ENCODE peak calls at places on chromosomes 11 and 22, in seven cellular contexts. V, U, O, I, S, W and Q are unnamed samples.

GRCh38 chr11:36264601-36265344 is 24.5 kb downstream of the COMMD9 start:
- DNase-seq in V (no peak), U (no peak), O (no peak), I (no peak), S (no peak), W (no peak), Q (no peak)

GRCh38 chr11:122731500-122731913 is 76.0 kb downstream of the UBASH3B start:
- DNase-seq in V (no peak), U (no peak), O (no peak), I (no peak), S (no peak), W (no peak), Q (no peak)

GRCh38 chr11:63804259-63804658 is 9.0 kb upstream of the SPINDOC start:
- DNase-seq in V (no peak), U (no peak), O (no peak), I (no peak), S (no peak), W (no peak), Q (no peak)

GRCh38 chr11:112248216-112248615 is 12.4 kb downstream of the PLET1 start:
- DNase-seq in V (no peak), U (no peak), O (no peak), I (no peak), S (no peak), W (no peak), Q (no peak)

GRCh38 chr11:102577182-102577581 is 46.6 kb upstream of the MMP7 start:
- DNase-seq in V (no peak), U (no peak), O (no peak), I (no peak), S (no peak), W (no peak), Q (no peak)

GRCh38 chr11:134667505-134667904 is 255.5 kb upstream of the B3GAT1 start:
- DNase-seq in V (peak), U (no peak), O (peak), I (no peak), S (no peak), W (no peak), Q (no peak)

GRCh38 chr22:35769974-35770373 is 52.3 kb downstream of the APOL5 start:
- DNase-seq in V (no peak), U (no peak), O (no peak), I (no peak), S (no peak), W (no peak), Q (no peak)

GRCh38 chr22:47645450-47645914 is 883.0 kb downstream of the TBC1D22A start:
- DNase-seq in V (no peak), U (no peak), O (no peak), I (no peak), S (no peak), W (no peak), Q (no peak)

GRCh38 chr11:75733346-75734107 is 15.9 kb downstream of the MOGAT2 start:
- DNase-seq in V (peak), U (no peak), O (no peak), I (no peak), S (no peak), W (peak), Q (no peak)

GRCh38 chr11:81870066-81870412 is 863.6 kb downstream of the FAM181B start:
- DNase-seq in V (no peak), U (no peak), O (no peak), I (no peak), S (no peak), W (no peak), Q (no peak)

GRCh38 chr11:117588166-117588810 is 208.7 kb downstream of the DSCAML1 start:
- DNase-seq in V (no peak), U (no peak), O (no peak), I (no peak), S (no peak), W (no peak), Q (no peak)

GRCh38 chr11:11230802-11231562 is 122.1 kb downstream of the CSNK2A3 start:
- DNase-seq in V (peak), U (no peak), O (no peak), I (no peak), S (peak), W (no peak), Q (peak)

GRCh38 chr11:1762537-1763302 is 1.0 kb downstream of the CTSD start:
- DNase-seq in V (no peak), U (peak), O (peak), I (no peak), S (peak), W (peak), Q (no peak)

GRCh38 chr11:1763336-1763795 is 361 bp downstream of the CTSD start:
- DNase-seq in V (no peak), U (peak), O (no peak), I (no peak), S (no peak), W (no peak), Q (no peak)

GRCh38 chr11:1761857-1762536 is 1.7 kb downstream of the CTSD start:
- DNase-seq in V (no peak), U (peak), O (peak), I (no peak), S (no peak), W (peak), Q (no peak)

GRCh38 chr11:1765871-1766718 is 2.4 kb upstream of the CTSD start:
- DNase-seq in V (peak), U (peak), O (peak), I (no peak), S (no peak), W (peak), Q (no peak)

DNA sequence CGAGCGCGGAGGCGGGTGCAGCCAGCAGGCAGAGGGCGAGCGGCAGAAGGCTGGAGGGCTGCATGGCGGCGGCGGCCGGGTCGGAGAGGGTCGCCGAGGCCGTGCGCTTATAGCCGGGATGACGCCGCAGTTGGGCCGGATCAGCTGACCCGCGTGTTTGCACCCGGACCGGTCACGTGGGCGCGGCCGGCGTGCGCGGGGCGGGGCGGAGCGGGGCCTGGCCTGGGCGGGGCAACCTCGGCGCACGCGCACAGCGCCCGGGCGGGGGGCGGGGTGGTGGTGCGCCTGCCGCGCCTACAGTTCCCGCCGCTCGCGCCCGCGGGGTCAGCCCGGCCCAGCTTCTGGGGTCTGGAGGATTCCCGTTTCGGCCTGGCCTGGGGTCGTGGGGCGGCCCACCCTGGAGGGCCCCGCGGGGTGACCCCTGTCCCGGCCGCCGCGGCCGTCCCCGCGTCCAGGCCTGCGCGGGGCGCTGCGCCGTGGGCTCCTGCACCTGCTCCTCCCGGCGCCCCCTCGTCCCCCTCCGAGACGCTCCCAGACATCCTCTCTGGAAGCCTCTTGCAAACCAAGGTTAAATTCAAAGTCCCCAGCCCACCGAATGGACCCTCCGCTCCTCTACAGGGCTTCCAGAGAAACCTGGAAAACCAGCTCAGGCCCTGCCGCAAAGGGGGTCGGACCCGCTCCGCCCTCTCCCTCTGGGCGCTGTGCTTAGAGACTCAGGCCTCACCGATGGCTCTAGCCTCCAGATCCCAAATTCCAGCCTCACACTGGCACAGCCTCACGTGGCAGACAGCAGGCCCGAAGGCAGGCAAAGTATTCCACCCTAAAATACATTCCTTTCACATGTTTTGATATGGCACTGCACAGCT is at the start of gene CTSD:
- DNase-seq in V (peak), U (peak), O (peak), I (peak), S (peak), W (peak), Q (no peak)
- H3K27ac ChIP-seq in V (peak), U (peak), O (peak), I (peak), S (peak), W (peak), Q (no peak)

DNA sequence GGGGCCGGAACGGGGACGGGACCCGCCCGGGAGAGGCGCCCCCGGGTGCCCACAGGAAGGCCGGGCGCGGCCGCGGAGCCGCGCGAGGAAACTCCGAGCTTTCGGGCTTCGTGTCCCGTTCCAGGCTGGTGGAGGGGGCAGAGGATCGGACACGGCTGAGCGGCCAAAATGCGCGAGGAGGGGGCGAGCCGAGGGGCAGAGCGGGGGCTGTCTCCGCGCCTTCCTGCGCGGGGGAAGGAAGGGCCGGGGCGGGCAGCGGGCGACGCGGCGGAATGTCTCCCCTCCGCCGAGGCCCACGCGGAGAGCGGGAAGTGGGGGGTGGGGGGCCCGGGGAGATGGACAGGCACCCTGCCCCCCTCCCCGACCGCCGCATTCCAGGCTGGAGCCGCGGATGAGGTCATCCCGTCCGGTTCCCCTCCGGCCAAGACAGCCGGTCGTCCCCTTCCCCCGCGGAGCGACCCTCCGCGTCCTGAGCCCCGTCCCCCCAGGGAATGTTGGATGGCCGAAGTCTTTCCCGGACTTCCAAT is 465 bp downstream of the CDC42EP1 start:
- DNase-seq in V (peak), U (peak), O (no peak), I (no peak), S (no peak), W (peak), Q (no peak)
- H3K4me3 ChIP-seq in V (peak), U (peak), O (peak), I (peak), S (peak), W (peak), Q (peak)

GRCh38 chr11:85619497-85619896 is 7.6 kb downstream of the DLG2 start:
- DNase-seq in V (no peak), U (no peak), O (no peak), I (no peak), S (no peak), W (peak), Q (no peak)

DNA sequence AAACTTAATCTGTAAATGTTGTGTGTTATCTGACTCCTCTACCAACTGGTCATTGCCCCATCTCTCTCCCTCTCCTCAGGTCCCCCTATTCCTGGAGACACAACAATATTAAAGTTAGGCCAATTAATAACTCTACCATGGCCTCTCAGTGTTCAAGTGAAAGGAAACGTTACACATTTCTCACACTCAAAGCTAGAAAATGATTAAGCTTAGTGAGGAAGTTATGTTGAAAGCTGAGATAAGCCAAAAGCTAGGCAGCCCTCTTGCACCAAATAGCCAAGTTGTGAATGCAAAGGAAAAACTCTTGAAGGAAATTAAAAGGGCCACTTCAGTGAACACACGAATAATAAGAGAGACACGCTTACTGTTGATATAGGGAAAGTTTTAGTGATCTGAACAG is 6.9 kb downstream of the DLG2 start:
- DNase-seq in V (no peak), U (no peak), O (no peak), I (no peak), S (no peak), W (no peak), Q (no peak)
- H3K27ac ChIP-seq in V (no peak), U (no peak), O (no peak), I (no peak), S (no peak), W (no peak), Q (no peak)

DNA sequence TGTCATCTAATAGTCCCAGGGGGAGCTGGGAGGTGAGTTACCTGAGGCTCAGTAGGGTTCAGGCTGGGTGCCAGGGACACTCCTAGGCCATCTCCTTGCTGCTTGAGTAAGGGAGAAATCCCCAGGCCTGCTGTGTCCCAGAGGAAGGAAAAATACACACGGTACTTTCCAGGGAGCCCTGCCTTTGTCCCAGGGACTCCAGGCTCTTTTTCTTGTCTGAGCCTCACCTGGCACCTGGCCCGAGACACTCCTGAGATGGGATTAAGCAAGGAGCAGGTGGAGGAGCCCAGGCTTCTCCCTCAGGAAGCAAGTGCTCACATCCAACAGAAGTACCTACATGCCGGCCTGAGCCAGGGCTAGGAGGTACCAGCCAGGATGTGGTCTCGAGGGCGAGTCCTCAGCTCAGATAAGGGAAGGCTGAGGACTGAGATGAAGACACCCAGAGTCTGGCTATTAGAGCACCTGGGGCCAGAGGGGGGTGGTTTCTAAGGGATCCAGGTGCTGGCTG is 899 bp upstream of the KLHDC7B start:
- DNase-seq in V (no peak), U (peak), O (peak), I (no peak), S (no peak), W (peak), Q (no peak)
- H3K4me3 ChIP-seq in V (no peak), U (peak), O (no peak), I (no peak), S (peak), W (peak), Q (no peak)

DNA sequence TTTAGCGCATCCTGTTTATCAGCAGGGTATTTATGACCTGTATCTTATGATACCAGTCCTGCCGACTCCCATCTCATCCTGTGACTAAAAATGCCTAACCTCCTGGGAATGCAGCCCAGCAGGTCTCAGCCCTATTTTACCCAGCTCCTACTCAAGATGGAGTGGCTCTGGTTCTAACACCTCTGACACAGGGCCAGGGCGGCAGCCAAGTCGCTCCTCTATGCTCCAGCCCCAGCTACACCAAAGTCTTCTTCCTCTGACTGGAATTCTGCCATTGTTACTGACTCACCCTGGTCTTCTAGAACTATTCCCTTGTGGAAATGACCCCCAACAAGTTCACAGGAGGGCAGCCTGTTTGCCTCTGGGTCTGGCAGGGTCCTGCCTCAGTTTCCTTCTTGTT is 7.9 kb upstream of the C1QTNF6 start:
- DNase-seq in V (no peak), U (peak), O (peak), I (no peak), S (no peak), W (peak), Q (no peak)
- H3K27ac ChIP-seq in V (no peak), U (peak), O (peak), I (no peak), S (peak), W (peak), Q (no peak)

GRCh38 chr11:116563028-116563712 is 209.6 kb downstream of the BUD13 start:
- DNase-seq in V (no peak), U (peak), O (no peak), I (no peak), S (no peak), W (peak), Q (no peak)
- H3K4me3 ChIP-seq in V (no peak), U (no peak), O (no peak), I (no peak), S (no peak), W (no peak), Q (no peak)

GRCh38 chr11:106031936-106032335 is 9.9 kb upstream of the MSANTD4 start:
- DNase-seq in V (no peak), U (no peak), O (no peak), I (no peak), S (no peak), W (no peak), Q (no peak)

GRCh38 chr11:106032861-106033260 is 10.8 kb upstream of the MSANTD4 start:
- DNase-seq in V (no peak), U (no peak), O (no peak), I (no peak), S (no peak), W (no peak), Q (no peak)

GRCh38 chr11:106030609-106031008 is 8.6 kb upstream of the MSANTD4 start:
- DNase-seq in V (no peak), U (no peak), O (no peak), I (no peak), S (no peak), W (no peak), Q (no peak)

DNA sequence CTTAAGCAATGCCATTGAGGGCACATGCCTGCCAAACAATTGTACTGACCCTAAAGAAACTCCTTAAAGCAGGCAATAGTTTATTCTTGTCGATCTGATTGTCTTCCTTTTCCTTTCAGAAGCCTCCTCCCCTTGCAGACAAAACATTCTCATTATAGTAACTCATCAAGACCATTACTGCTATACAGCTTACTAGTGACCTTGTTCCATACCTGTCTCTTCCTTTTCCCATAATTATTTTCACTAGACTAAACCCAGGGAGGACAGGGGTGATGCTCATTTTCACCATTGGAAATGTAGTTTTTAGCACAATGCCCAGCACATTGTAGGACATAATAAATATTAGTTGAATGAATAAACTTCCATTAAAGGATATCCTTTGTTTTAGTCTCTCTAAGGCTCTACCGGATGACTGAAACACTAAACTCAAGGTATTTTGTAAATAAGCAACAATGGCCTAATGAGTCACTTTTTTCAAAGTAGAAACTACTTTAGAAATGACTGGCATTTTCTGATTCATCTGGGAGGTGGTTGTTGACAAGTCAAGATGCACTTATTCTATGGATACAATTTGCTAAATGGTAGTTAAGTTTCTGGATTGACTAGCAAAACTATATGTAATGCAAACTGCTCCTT is 9.3 kb upstream of the MSANTD4 start:
- DNase-seq in V (no peak), U (no peak), O (no peak), I (no peak), S (no peak), W (no peak), Q (no peak)
- H3K27ac ChIP-seq in V (no peak), U (no peak), O (no peak), I (no peak), S (no peak), W (no peak), Q (no peak)

GRCh38 chr11:9490376-9490775 is 29.6 kb downstream of the ZNF143 start:
- DNase-seq in V (no peak), U (no peak), O (no peak), I (no peak), S (no peak), W (no peak), Q (no peak)
- H3K4me3 ChIP-seq in V (no peak), U (no peak), O (no peak), I (no peak), S (no peak), W (no peak), Q (no peak)

GRCh38 chr11:14422052-14422813 is 63.2 kb upstream of the RRAS2 start:
- DNase-seq in V (peak), U (peak), O (peak), I (peak), S (peak), W (peak), Q (peak)
- H3K27ac ChIP-seq in V (peak), U (no peak), O (no peak), I (peak), S (peak), W (no peak), Q (no peak)